ENCODE peak calls at places on chromosomes 4 and X, in nine cellular contexts. One of them, this sample, is unnamed. For H3K27me3, the result is how much of the 10 kb centered on the place peaks cover.

GRCh38 chrX:355329-356050 is 31.2 kb downstream of the PPP2R3B start:
- DNase-seq in aorta: no peak
- DNase-seq in breast epithelium: no peak
- DNase-seq in right cardiac atrium: no peak
- DNase-seq in brain microvascular endothelial cell: no peak
- DNase-seq in Peyer's patch: no peak
- DNase-seq in left ventricle myocardium inferior: peak
- DNase-seq in IMR-90: no peak
- DNase-seq in AG04450: no peak
- DNase-seq in this sample: no peak

GRCh38 chr4:153432971-153433752 is 33.0 kb upstream of the TMEM131L start:
- DNase-seq in IMR-90: peak
- DNase-seq in left ventricle myocardium inferior: peak
- DNase-seq in breast epithelium: peak
- DNase-seq in aorta: peak
- DNase-seq in AG04450: no peak
- DNase-seq in brain microvascular endothelial cell: peak
- DNase-seq in Peyer's patch: peak
- DNase-seq in right cardiac atrium: peak
- DNase-seq in this sample: no peak

GRCh38 chrX:21383546-21383945 is 9.3 kb downstream of the CNKSR2 start:
- DNase-seq in AG04450: no peak
- DNase-seq in Peyer's patch: no peak
- DNase-seq in brain microvascular endothelial cell: no peak
- DNase-seq in IMR-90: no peak
- DNase-seq in right cardiac atrium: no peak
- DNase-seq in aorta: no peak
- DNase-seq in breast epithelium: no peak
- DNase-seq in left ventricle myocardium inferior: no peak
- DNase-seq in this sample: no peak

GRCh38 chr4:101101072-101101471 is 246.3 kb downstream of the PPP3CA start:
- DNase-seq in breast epithelium: no peak
- DNase-seq in brain microvascular endothelial cell: no peak
- DNase-seq in Peyer's patch: no peak
- DNase-seq in AG04450: no peak
- DNase-seq in left ventricle myocardium inferior: no peak
- DNase-seq in right cardiac atrium: no peak
- DNase-seq in aorta: no peak
- DNase-seq in IMR-90: no peak
- DNase-seq in this sample: no peak

GRCh38 chr4:48483777-48484493 is 792 bp downstream of the SLC10A4 start:
- DNase-seq in brain microvascular endothelial cell: no peak
- DNase-seq in aorta: no peak
- DNase-seq in Peyer's patch: no peak
- DNase-seq in breast epithelium: no peak
- DNase-seq in IMR-90: no peak
- DNase-seq in right cardiac atrium: no peak
- DNase-seq in AG04450: no peak
- DNase-seq in left ventricle myocardium inferior: no peak
- DNase-seq in this sample: no peak

GRCh38 chr4:123401466-123402175 is 5.0 kb downstream of the SPRY1 start:
- DNase-seq in Peyer's patch: no peak
- DNase-seq in breast epithelium: no peak
- DNase-seq in brain microvascular endothelial cell: no peak
- DNase-seq in IMR-90: no peak
- DNase-seq in aorta: no peak
- DNase-seq in left ventricle myocardium inferior: no peak
- DNase-seq in AG04450: no peak
- DNase-seq in right cardiac atrium: no peak
- DNase-seq in this sample: no peak

GRCh38 chrX:152086141-152086540 is 52.2 kb downstream of the MAGEA10 start:
- DNase-seq in AG04450: no peak
- DNase-seq in right cardiac atrium: no peak
- DNase-seq in brain microvascular endothelial cell: no peak
- DNase-seq in breast epithelium: no peak
- DNase-seq in aorta: no peak
- DNase-seq in IMR-90: no peak
- DNase-seq in Peyer's patch: no peak
- DNase-seq in left ventricle myocardium inferior: no peak
- DNase-seq in this sample: no peak

GRCh38 chrX:132710756-132711155 is 221.9 kb upstream of the MBNL3 start:
- DNase-seq in left ventricle myocardium inferior: no peak
- DNase-seq in IMR-90: no peak
- DNase-seq in Peyer's patch: no peak
- DNase-seq in aorta: no peak
- DNase-seq in brain microvascular endothelial cell: no peak
- DNase-seq in AG04450: no peak
- DNase-seq in right cardiac atrium: no peak
- DNase-seq in breast epithelium: no peak
- DNase-seq in this sample: no peak

GRCh38 chr4:125365731-125366130 is 51.0 kb downstream of the FAT4 start:
- DNase-seq in Peyer's patch: no peak
- DNase-seq in IMR-90: no peak
- DNase-seq in AG04450: no peak
- DNase-seq in right cardiac atrium: no peak
- DNase-seq in brain microvascular endothelial cell: no peak
- DNase-seq in breast epithelium: no peak
- DNase-seq in left ventricle myocardium inferior: no peak
- DNase-seq in aorta: no peak
- DNase-seq in this sample: no peak

GRCh38 chr4:56958111-56958517 is 19.3 kb downstream of the NOA1 start:
- DNase-seq in AG04450: peak
- DNase-seq in brain microvascular endothelial cell: peak
- DNase-seq in Peyer's patch: no peak
- DNase-seq in breast epithelium: peak
- DNase-seq in left ventricle myocardium inferior: peak
- DNase-seq in aorta: peak
- DNase-seq in IMR-90: peak
- DNase-seq in right cardiac atrium: peak
- DNase-seq in this sample: no peak

GRCh38 chrX:3129256-3129655 is 88.0 kb downstream of the ARSF start:
- DNase-seq in AG04450: no peak
- DNase-seq in left ventricle myocardium inferior: no peak
- DNase-seq in IMR-90: peak
- DNase-seq in Peyer's patch: no peak
- DNase-seq in aorta: no peak
- DNase-seq in brain microvascular endothelial cell: no peak
- DNase-seq in breast epithelium: no peak
- DNase-seq in right cardiac atrium: no peak
- DNase-seq in this sample: no peak

GRCh38 chr4:54585321-54586000 is 72.3 kb upstream of the KIT start:
- DNase-seq in breast epithelium: no peak
- DNase-seq in Peyer's patch: no peak
- DNase-seq in left ventricle myocardium inferior: no peak
- DNase-seq in aorta: no peak
- DNase-seq in AG04450: no peak
- DNase-seq in brain microvascular endothelial cell: peak
- DNase-seq in IMR-90: peak
- DNase-seq in right cardiac atrium: no peak
- DNase-seq in this sample: no peak

GRCh38 chrX:118455013-118455412 is 40.6 kb upstream of the DOCK11 start:
- DNase-seq in right cardiac atrium: no peak
- DNase-seq in breast epithelium: no peak
- DNase-seq in brain microvascular endothelial cell: no peak
- DNase-seq in Peyer's patch: no peak
- DNase-seq in aorta: no peak
- DNase-seq in AG04450: no peak
- DNase-seq in IMR-90: no peak
- DNase-seq in left ventricle myocardium inferior: no peak
- DNase-seq in this sample: no peak

GRCh38 chrX:77668391-77669237 is 117.4 kb downstream of the ATRX start:
- DNase-seq in aorta: no peak
- DNase-seq in AG04450: no peak
- DNase-seq in brain microvascular endothelial cell: peak
- DNase-seq in breast epithelium: no peak
- DNase-seq in Peyer's patch: no peak
- DNase-seq in right cardiac atrium: no peak
- DNase-seq in IMR-90: peak
- DNase-seq in left ventricle myocardium inferior: no peak
- DNase-seq in this sample: no peak

GRCh38 chr4:142615324-142615665 is 230.8 kb downstream of the INPP4B start:
- DNase-seq in left ventricle myocardium inferior: no peak
- DNase-seq in AG04450: no peak
- DNase-seq in breast epithelium: no peak
- DNase-seq in brain microvascular endothelial cell: peak
- DNase-seq in IMR-90: peak
- DNase-seq in right cardiac atrium: no peak
- DNase-seq in Peyer's patch: no peak
- DNase-seq in aorta: no peak
- DNase-seq in this sample: no peak

GRCh38 chrX:129318375-129318774 is 204.9 kb downstream of the SMARCA1 start:
- DNase-seq in aorta: no peak
- DNase-seq in right cardiac atrium: no peak
- DNase-seq in IMR-90: peak
- DNase-seq in breast epithelium: no peak
- DNase-seq in left ventricle myocardium inferior: no peak
- DNase-seq in AG04450: no peak
- DNase-seq in brain microvascular endothelial cell: peak
- DNase-seq in Peyer's patch: no peak
- DNase-seq in this sample: no peak

GRCh38 chr4:178136736-178137345 is 694.6 kb upstream of the AGA start:
- DNase-seq in AG04450: no peak
- DNase-seq in aorta: no peak
- DNase-seq in brain microvascular endothelial cell: no peak
- DNase-seq in left ventricle myocardium inferior: no peak
- DNase-seq in right cardiac atrium: no peak
- DNase-seq in IMR-90: no peak
- DNase-seq in Peyer's patch: no peak
- DNase-seq in breast epithelium: no peak
- DNase-seq in this sample: no peak

GRCh38 chrX:45803383-45803921 is 602.8 kb upstream of the DIPK2B start:
- DNase-seq in brain microvascular endothelial cell: peak
- DNase-seq in IMR-90: peak
- DNase-seq in right cardiac atrium: no peak
- DNase-seq in AG04450: no peak
- DNase-seq in aorta: no peak
- DNase-seq in breast epithelium: no peak
- DNase-seq in left ventricle myocardium inferior: no peak
- DNase-seq in Peyer's patch: no peak
- DNase-seq in this sample: no peak

GRCh38 chrX:25442501-25442900 is 426.7 kb upstream of the ARX start:
- DNase-seq in breast epithelium: no peak
- DNase-seq in Peyer's patch: no peak
- DNase-seq in left ventricle myocardium inferior: no peak
- DNase-seq in AG04450: no peak
- DNase-seq in aorta: no peak
- DNase-seq in right cardiac atrium: no peak
- DNase-seq in IMR-90: no peak
- DNase-seq in brain microvascular endothelial cell: no peak
- DNase-seq in this sample: no peak

GRCh38 chr4:170089274-170089742 is 448 bp downstream of the AADAT start:
- DNase-seq in IMR-90: peak
- DNase-seq in left ventricle myocardium inferior: no peak
- DNase-seq in right cardiac atrium: peak
- DNase-seq in AG04450: no peak
- DNase-seq in brain microvascular endothelial cell: peak
- DNase-seq in aorta: no peak
- DNase-seq in breast epithelium: no peak
- DNase-seq in Peyer's patch: no peak
- DNase-seq in this sample: no peak

GRCh38 chr4:100721490-100721889 is 203.7 kb upstream of the EMCN start:
- DNase-seq in left ventricle myocardium inferior: no peak
- DNase-seq in aorta: no peak
- DNase-seq in breast epithelium: no peak
- DNase-seq in brain microvascular endothelial cell: no peak
- DNase-seq in Peyer's patch: no peak
- DNase-seq in AG04450: no peak
- DNase-seq in right cardiac atrium: no peak
- DNase-seq in IMR-90: no peak
- DNase-seq in this sample: no peak

GRCh38 chr4:38600575-38600974 is 63.4 kb upstream of the KLF3 start:
- DNase-seq in Peyer's patch: no peak
- DNase-seq in aorta: no peak
- DNase-seq in AG04450: no peak
- DNase-seq in brain microvascular endothelial cell: no peak
- DNase-seq in right cardiac atrium: no peak
- DNase-seq in IMR-90: no peak
- DNase-seq in breast epithelium: no peak
- DNase-seq in left ventricle myocardium inferior: no peak
- DNase-seq in this sample: no peak

GRCh38 chr4:162839814-162840213 is 326.9 kb downstream of the NAF1 start:
- DNase-seq in brain microvascular endothelial cell: no peak
- DNase-seq in Peyer's patch: no peak
- DNase-seq in right cardiac atrium: no peak
- DNase-seq in AG04450: no peak
- DNase-seq in breast epithelium: no peak
- DNase-seq in IMR-90: no peak
- DNase-seq in aorta: no peak
- DNase-seq in left ventricle myocardium inferior: no peak
- DNase-seq in this sample: no peak

GRCh38 chrX:120750381-120750780 is 120.5 kb upstream of the C1GALT1C1 start:
- DNase-seq in aorta: no peak
- DNase-seq in AG04450: no peak
- DNase-seq in Peyer's patch: no peak
- DNase-seq in left ventricle myocardium inferior: no peak
- DNase-seq in breast epithelium: no peak
- DNase-seq in right cardiac atrium: no peak
- DNase-seq in brain microvascular endothelial cell: no peak
- DNase-seq in IMR-90: no peak
- DNase-seq in this sample: no peak
- H3K4me3 ChIP-seq in aorta: no peak
- H3K4me3 ChIP-seq in AG04450: no peak
- H3K4me3 ChIP-seq in Peyer's patch: no peak
- H3K4me3 ChIP-seq in left ventricle myocardium inferior: no peak
- H3K4me3 ChIP-seq in breast epithelium: no peak
- H3K4me3 ChIP-seq in right cardiac atrium: no peak
- H3K4me3 ChIP-seq in brain microvascular endothelial cell: no peak
- H3K4me3 ChIP-seq in IMR-90: no peak
- H3K4me3 ChIP-seq in this sample: no peak

GRCh38 chr4:822361-823092 is 3.4 kb downstream of the CPLX1 start:
- DNase-seq in right cardiac atrium: no peak
- DNase-seq in brain microvascular endothelial cell: no peak
- DNase-seq in AG04450: no peak
- DNase-seq in left ventricle myocardium inferior: no peak
- DNase-seq in breast epithelium: no peak
- DNase-seq in aorta: no peak
- DNase-seq in IMR-90: no peak
- DNase-seq in Peyer's patch: no peak
- DNase-seq in this sample: no peak
- H3K27me3 ChIP-seq in right cardiac atrium: under half
- H3K27me3 ChIP-seq in brain microvascular endothelial cell: under half
- H3K27me3 ChIP-seq in AG04450: half or more
- H3K27me3 ChIP-seq in left ventricle myocardium inferior: half or more
- H3K27me3 ChIP-seq in breast epithelium: under half
- H3K27me3 ChIP-seq in aorta: under half
- H3K27me3 ChIP-seq in IMR-90: half or more
- H3K27me3 ChIP-seq in Peyer's patch: under half
- H3K27me3 ChIP-seq in this sample: under half

GRCh38 chr4:3387943-3388348 is 53.8 kb upstream of the HGFAC start:
- DNase-seq in right cardiac atrium: peak
- DNase-seq in Peyer's patch: peak
- DNase-seq in aorta: peak
- DNase-seq in brain microvascular endothelial cell: peak
- DNase-seq in AG04450: no peak
- DNase-seq in left ventricle myocardium inferior: peak
- DNase-seq in breast epithelium: peak
- DNase-seq in IMR-90: peak
- DNase-seq in this sample: no peak
- H3K4me3 ChIP-seq in right cardiac atrium: peak
- H3K4me3 ChIP-seq in Peyer's patch: peak
- H3K4me3 ChIP-seq in aorta: no peak
- H3K4me3 ChIP-seq in brain microvascular endothelial cell: peak
- H3K4me3 ChIP-seq in AG04450: peak
- H3K4me3 ChIP-seq in left ventricle myocardium inferior: peak
- H3K4me3 ChIP-seq in breast epithelium: peak
- H3K4me3 ChIP-seq in IMR-90: peak
- H3K4me3 ChIP-seq in this sample: no peak

GRCh38 chr4:8589336-8589735 is 3.2 kb upstream of the CPZ start:
- DNase-seq in brain microvascular endothelial cell: no peak
- DNase-seq in IMR-90: no peak
- DNase-seq in right cardiac atrium: no peak
- DNase-seq in left ventricle myocardium inferior: no peak
- DNase-seq in aorta: no peak
- DNase-seq in breast epithelium: no peak
- DNase-seq in Peyer's patch: no peak
- DNase-seq in AG04450: no peak
- DNase-seq in this sample: no peak
- H3K27me3 ChIP-seq in brain microvascular endothelial cell: half or more
- H3K27me3 ChIP-seq in IMR-90: half or more
- H3K27me3 ChIP-seq in right cardiac atrium: under half
- H3K27me3 ChIP-seq in left ventricle myocardium inferior: half or more
- H3K27me3 ChIP-seq in aorta: under half
- H3K27me3 ChIP-seq in breast epithelium: under half
- H3K27me3 ChIP-seq in Peyer's patch: under half
- H3K27me3 ChIP-seq in AG04450: half or more
- H3K27me3 ChIP-seq in this sample: under half

This sample was measured in iPS DF 6.9.